ENCODE peak calls at places on chromosomes 4 and X, in five cellular contexts. C, T, K, L and U are unnamed samples.

GRCh38 chr4:182818926-182819730 is 98.1 kb downstream of the DCTD start:
- DNase-seq in C (no peak), T (no peak), K (no peak), L (no peak), U (no peak)

GRCh38 chr4:123235431-123235830 is 161.2 kb upstream of the SPRY1 start:
- DNase-seq in C (no peak), T (no peak), K (no peak), L (no peak), U (no peak)

GRCh38 chrX:100673397-100673953 is 29.5 kb downstream of the SRPX2 start:
- DNase-seq in C (no peak), T (no peak), K (no peak), L (no peak), U (no peak)

GRCh38 chr4:54229631-54230478 is 762 bp downstream of the PDGFRA start:
- DNase-seq in C (no peak), T (no peak), K (peak; percentile 20), L (no peak), U (no peak)

GRCh38 chrX:27444093-27444908 is 18.8 kb downstream of the PPP4R3C start:
- DNase-seq in C (no peak), T (no peak), K (no peak), L (no peak), U (no peak)

GRCh38 chrX:12360991-12361598 is 222.8 kb downstream of the FRMPD4 start:
- DNase-seq in C (no peak), T (no peak), K (no peak), L (no peak), U (no peak)

GRCh38 chr4:54440394-54441223 is 211.5 kb downstream of the PDGFRA start:
- DNase-seq in C (no peak), T (no peak), K (no peak), L (no peak), U (no peak)

GRCh38 chr4:126051709-126052424 is 737.1 kb downstream of the FAT4 start:
- DNase-seq in C (peak; percentile 60), T (no peak), K (no peak), L (peak; percentile 26), U (no peak)

GRCh38 chr4:4254666-4255065 is 6.6 kb upstream of the TMEM128 start:
- DNase-seq in C (no peak), T (no peak), K (no peak), L (no peak), U (no peak)

GRCh38 chr4:60450054-60450453 is 750.1 kb upstream of the ADGRL3 start:
- DNase-seq in C (no peak), T (no peak), K (no peak), L (no peak), U (no peak)

GRCh38 chrX:15474058-15474457 is 19.1 kb downstream of the PIR start:
- DNase-seq in C (no peak), T (no peak), K (no peak), L (no peak), U (no peak)

GRCh38 chrX:5646818-5647217 is 581.8 kb downstream of the NLGN4X start:
- DNase-seq in C (no peak), T (no peak), K (peak; percentile 21), L (no peak), U (no peak)

GRCh38 chrX:43176686-43177085 is 398.7 kb upstream of the PPP1R2C start:
- DNase-seq in C (no peak), T (no peak), K (no peak), L (no peak), U (no peak)

GRCh38 chrX:34656842-34657780 is at the start of gene TMEM47:
- DNase-seq in C (peak; percentile 55), T (peak; percentile 18), K (peak; percentile 11), L (peak; percentile 79), U (no peak)

GRCh38 chrX:17412692-17413091 is 37.7 kb downstream of the NHS start:
- DNase-seq in C (peak; percentile 43), T (no peak), K (no peak), L (no peak), U (no peak)

GRCh38 chr4:84855774-84856173 is 110.7 kb downstream of the WDFY3 start:
- DNase-seq in C (no peak), T (no peak), K (no peak), L (no peak), U (no peak)

GRCh38 chrX:150058728-150059127 is 120.4 kb upstream of the EOLA2 start:
- DNase-seq in C (no peak), T (no peak), K (no peak), L (no peak), U (no peak)

GRCh38 chr4:169164669-169165415 is 105.9 kb downstream of the SH3RF1 start:
- DNase-seq in C (no peak), T (no peak), K (no peak), L (no peak), U (no peak)

GRCh38 chr4:169464080-169464479 is 148.3 kb downstream of the NEK1 start:
- DNase-seq in C (no peak), T (no peak), K (no peak), L (no peak), U (no peak)

GRCh38 chr4:101187837-101188236 is 159.5 kb downstream of the PPP3CA start:
- DNase-seq in C (no peak), T (no peak), K (no peak), L (no peak), U (no peak)

GRCh38 chr4:152309418-152309817 is 226.5 kb downstream of the FBXW7 start:
- DNase-seq in C (no peak), T (no peak), K (no peak), L (no peak), U (no peak)

GRCh38 chr4:5165419-5166369 is 114.4 kb downstream of the STK32B start:
- DNase-seq in C (no peak), T (no peak), K (no peak), L (no peak), U (no peak)

GRCh38 chr4:39655866-39656265 is 17.2 kb upstream of the SMIM14 start:
- DNase-seq in C (peak; percentile 69), T (no peak), K (no peak), L (no peak), U (no peak)

GRCh38 chrX:3576886-3577516 is 136.4 kb downstream of the PRKX start:
- DNase-seq in C (peak; percentile 91), T (no peak), K (no peak), L (no peak), U (no peak)

GRCh38 chr4:126560794-126561193 is 1072.0 kb upstream of the INTU start:
- DNase-seq in C (no peak), T (no peak), K (no peak), L (no peak), U (no peak)

DNA sequence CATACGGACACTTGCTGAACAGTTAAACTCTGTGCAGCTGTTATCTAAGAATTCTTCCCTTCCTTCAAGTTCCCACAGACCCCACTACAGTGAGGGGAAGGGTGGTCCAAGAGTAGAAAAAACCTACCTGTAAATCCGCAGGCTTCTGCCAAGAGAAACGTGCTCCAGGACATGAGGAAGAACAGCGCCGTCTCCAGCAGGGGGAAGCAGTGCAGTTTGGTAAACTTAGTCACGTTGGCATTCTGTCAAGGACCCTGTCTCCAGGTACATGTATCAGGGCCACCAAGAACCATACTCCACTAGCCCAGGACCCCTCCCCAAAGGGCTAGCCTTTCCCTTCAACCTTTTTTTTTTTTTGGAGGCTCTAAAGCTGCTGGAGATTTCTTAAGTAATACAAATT is 79.9 kb downstream of the CHST7 start:
- DNase-seq in C (no peak), T (no peak), K (no peak), L (no peak), U (no peak)
- TF ChIP-seq CTCF in C (peak; percentile 3), T (no peak), K (no peak), L (peak; percentile 12), U (no peak)

DNA sequence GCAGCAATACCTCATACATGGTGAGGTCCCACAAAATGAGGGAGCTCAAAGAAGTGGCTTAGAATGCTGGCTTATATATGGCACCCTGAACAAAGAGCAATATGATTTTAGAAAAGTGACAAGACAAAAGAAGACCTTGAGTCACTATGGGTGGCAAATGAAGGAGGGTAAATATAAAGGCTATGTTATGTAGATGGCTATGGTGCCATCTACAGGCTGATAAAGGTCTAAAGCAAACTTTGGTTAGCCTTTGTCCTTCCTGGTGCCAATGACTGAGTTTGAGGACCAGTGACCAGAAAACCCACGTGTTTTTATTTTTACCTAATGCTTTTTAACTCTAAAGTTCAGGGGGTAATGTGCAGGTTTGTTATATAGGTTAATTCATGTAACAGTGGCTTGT is 151.8 kb downstream of the CCNG2 start:
- DNase-seq in C (no peak), T (no peak), K (peak; percentile 30), L (no peak), U (no peak)
- TF ChIP-seq CTCF in C (peak; percentile 51), T (no peak), K (peak; percentile 38), L (peak; percentile 42), U (no peak)

GRCh38 chr4:66108898-66109297 is 438.6 kb upstream of the EPHA5 start:
- DNase-seq in C (no peak), T (no peak), K (no peak), L (no peak), U (no peak)
- TF ChIP-seq CTCF in C (no peak), T (no peak), K (no peak), L (no peak), U (no peak)

GRCh38 chrX:41334866-41335589 is 1.1 kb downstream of the DDX3X start:
- DNase-seq in C (no peak), T (peak; percentile 27), K (peak; percentile 43), L (peak; percentile 83), U (no peak)
- TF ChIP-seq CTCF in C (no peak), T (no peak), K (no peak), L (no peak), U (no peak)

GRCh38 chr4:11628093-11628725 is 199.5 kb upstream of the HS3ST1 start:
- DNase-seq in C (no peak), T (no peak), K (no peak), L (no peak), U (no peak)
- TF ChIP-seq CTCF in C (no peak), T (no peak), K (no peak), L (no peak), U (no peak)

GRCh38 chrX:18898091-18898490 is 85.8 kb downstream of the PHKA2 start:
- DNase-seq in C (no peak), T (no peak), K (no peak), L (no peak), U (no peak)

GRCh38 chrX:18900401-18900976 is 83.4 kb downstream of the PHKA2 start:
- DNase-seq in C (no peak), T (no peak), K (no peak), L (no peak), U (no peak)

GRCh38 chrX:18897611-18898010 is 86.3 kb downstream of the PHKA2 start:
- DNase-seq in C (no peak), T (no peak), K (no peak), L (no peak), U (no peak)

GRCh38 chrX:18898517-18898916 is 85.4 kb downstream of the PHKA2 start:
- DNase-seq in C (no peak), T (no peak), K (no peak), L (no peak), U (no peak)

DNA sequence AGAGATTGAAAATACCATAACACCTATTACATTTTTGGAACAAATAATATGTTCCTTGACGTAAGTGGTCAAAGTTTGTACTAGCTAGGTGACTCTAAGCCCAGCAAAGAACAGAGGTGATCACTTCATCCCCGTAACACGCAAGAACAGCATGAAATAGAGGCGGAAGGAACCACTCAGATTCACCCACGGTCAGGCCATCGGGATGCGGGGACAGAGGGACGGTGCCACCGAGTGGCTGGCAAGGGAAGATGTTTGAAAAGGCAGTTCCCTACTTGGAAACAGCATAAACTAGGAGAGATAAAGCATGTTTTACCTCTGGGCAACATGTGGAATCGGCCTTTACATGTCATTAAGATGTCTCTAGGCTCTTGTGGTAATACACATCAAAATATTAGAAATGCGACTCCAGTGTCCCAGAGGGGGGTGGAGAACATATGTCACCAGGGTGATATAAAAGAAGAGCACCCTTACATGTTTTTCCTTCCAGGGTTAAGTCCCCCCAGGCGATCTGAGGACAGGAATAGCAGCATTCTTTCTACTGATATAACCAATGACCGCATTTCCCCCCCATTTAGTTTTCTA is 84.0 kb downstream of the PHKA2 start:
- DNase-seq in C (no peak), T (no peak), K (peak; percentile 33), L (no peak), U (no peak)
- TF ChIP-seq CTCF in C (peak; percentile 15), T (no peak), K (no peak), L (peak; percentile 42), U (no peak)